ENCODE peak calls at places on chromosomes 4 and X, in four cellular contexts. S, Y, D and Q are unnamed samples.

GRCh38 chr4:1907848-1908525 is 36.8 kb downstream of the NSD2 start:
- DNase-seq in S (no peak), Y (no peak), D (no peak), Q (no peak)

GRCh38 chrX:18895157-18895952 is 88.6 kb downstream of the PHKA2 start:
- DNase-seq in S (peak), Y (no peak), D (no peak), Q (no peak)

GRCh38 chr4:45795165-45795564 is 328.7 kb downstream of the GABRG1 start:
- DNase-seq in S (peak), Y (no peak), D (no peak), Q (no peak)

GRCh38 chrX:134734343-134735001 is 76.2 kb upstream of the PLAC1 start:
- DNase-seq in S (no peak), Y (no peak), D (no peak), Q (no peak)

GRCh38 chrX:56783450-56783831 is 54.4 kb downstream of the NBDY start:
- DNase-seq in S (peak), Y (no peak), D (no peak), Q (peak)

GRCh38 chrX:72020204-72020603 is 109.6 kb downstream of the NHSL2 start:
- DNase-seq in S (no peak), Y (no peak), D (no peak), Q (no peak)

GRCh38 chr4:67568820-67569219 is 10.3 kb downstream of the STAP1 start:
- DNase-seq in S (no peak), Y (no peak), D (no peak), Q (no peak)

GRCh38 chr4:123581802-123582201 is 185.2 kb downstream of the SPRY1 start:
- DNase-seq in S (no peak), Y (no peak), D (no peak), Q (no peak)

GRCh38 chrX:150148749-150149672 is 210.7 kb upstream of the EOLA2 start:
- DNase-seq in S (no peak), Y (no peak), D (no peak), Q (no peak)

GRCh38 chr4:141571368-141571767 is 65.0 kb upstream of the IL15 start:
- DNase-seq in S (no peak), Y (no peak), D (no peak), Q (no peak)

GRCh38 chr4:39286263-39286662 is 79.9 kb downstream of the RFC1 start:
- DNase-seq in S (no peak), Y (no peak), D (no peak), Q (no peak)

GRCh38 chrX:72247206-72247944 is 8.5 kb upstream of the ERCC6L start:
- DNase-seq in S (no peak), Y (no peak), D (no peak), Q (no peak)

GRCh38 chrX:63581906-63582305 is 203.1 kb downstream of the ARHGEF9 start:
- DNase-seq in S (no peak), Y (no peak), D (no peak), Q (no peak)

GRCh38 chr4:123018391-123018755 is 96.0 kb upstream of the NUDT6 start:
- DNase-seq in S (no peak), Y (no peak), D (no peak), Q (no peak)

GRCh38 chr4:159103406-159104131 is 690 bp downstream of the RAPGEF2 start:
- DNase-seq in S (peak), Y (peak), D (peak), Q (peak)

GRCh38 chr4:136725286-136726081 is 806.8 kb downstream of the PCDH18 start:
- DNase-seq in S (no peak), Y (no peak), D (no peak), Q (no peak)

GRCh38 chr4:155592568-155593343 is 73.9 kb upstream of the GUCY1A1 start:
- DNase-seq in S (no peak), Y (no peak), D (no peak), Q (no peak)